ENCODE peak calls at places on chromosome 5, in ten cellular contexts. Z, S, Y, V, D, O, B, I, N and G are unnamed samples.

GRCh38 chr5:61228691-61229280 is 66.5 kb upstream of the SMIM15 start:
- DNase-seq in I (no peak), Y (no peak), S (peak; percentile 13), O (no peak), B (no peak), N (no peak), Z (no peak), V (no peak), D (no peak), G (peak; percentile 91)

GRCh38 chr5:137190441-137190840 is 308.7 kb downstream of the SPOCK1 start:
- DNase-seq in O (no peak), V (no peak), Y (no peak), S (no peak), B (no peak), Z (no peak), D (no peak), I (no peak), N (no peak), G (no peak)

GRCh38 chr5:170720179-170720578 is 63.3 kb upstream of the GABRP start:
- DNase-seq in S (no peak), O (no peak), B (no peak), Y (no peak), I (no peak), D (no peak), Z (no peak), N (no peak), V (no peak), G (no peak)

GRCh38 chr5:86407711-86408110 is 210.0 kb upstream of the COX7C start:
- DNase-seq in Y (no peak), O (no peak), B (no peak), I (no peak), V (no peak), S (no peak), N (no peak), D (no peak), Z (no peak), G (no peak)

GRCh38 chr5:76406014-76406413 is 2.9 kb downstream of the IQGAP2 start:
- DNase-seq in Z (no peak), D (no peak), B (no peak), O (no peak), I (no peak), V (no peak), N (no peak), S (no peak), Y (no peak), G (no peak)

GRCh38 chr5:91293131-91293530 is 90.0 kb downstream of the ARRDC3 start:
- DNase-seq in Y (no peak), S (no peak), V (no peak), O (peak; percentile 44), Z (no peak), B (no peak), N (peak; percentile 57), I (no peak), D (peak; percentile 36), G (peak; percentile 56)

GRCh38 chr5:173868096-173868879 is 19.9 kb upstream of the CPEB4 start:
- DNase-seq in O (no peak), Z (no peak), V (no peak), Y (no peak), N (no peak), D (no peak), I (no peak), B (no peak), S (no peak), G (peak; percentile 20)

GRCh38 chr5:103234239-103234975 is 24.2 kb upstream of the MACIR start:
- DNase-seq in N (no peak), O (no peak), S (no peak), D (no peak), Y (no peak), V (no peak), Z (no peak), I (no peak), B (no peak), G (peak; percentile 18)

GRCh38 chr5:147075187-147075586 is 159.6 kb upstream of the STK32A start:
- DNase-seq in I (no peak), V (no peak), D (no peak), O (no peak), N (no peak), Z (no peak), B (no peak), S (no peak), Y (no peak), G (no peak)

GRCh38 chr5:56369333-56369947 is 136.3 kb upstream of the ANKRD55 start:
- DNase-seq in N (no peak), Y (no peak), B (no peak), Z (no peak), D (no peak), V (no peak), I (no peak), S (no peak), O (no peak), G (no peak)

DNA sequence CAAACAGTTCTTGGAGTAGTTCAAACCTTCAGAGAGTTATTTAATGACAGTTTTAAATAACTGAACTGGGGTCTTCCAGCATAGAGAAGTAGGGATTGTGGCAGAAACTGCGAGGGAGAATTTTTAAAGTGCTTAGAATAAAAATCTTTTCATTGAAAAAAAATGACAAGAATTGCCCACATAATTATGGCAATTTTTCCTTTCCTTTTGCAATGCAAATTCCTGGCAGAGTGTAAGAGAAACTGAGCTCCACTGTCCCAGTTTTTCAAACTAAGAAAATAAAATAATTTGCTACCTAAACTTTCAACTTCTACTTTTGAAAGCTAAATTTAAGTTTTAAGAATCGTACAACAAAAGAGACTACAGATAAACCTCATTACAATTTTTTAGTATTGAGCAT is 2.3 kb upstream of the PTGER4 start:
- DNase-seq in Y (no peak), O (no peak), D (no peak), V (no peak), N (no peak), S (peak; percentile 37), I (no peak), Z (no peak), B (no peak), G (no peak)
- H3K27ac ChIP-seq in Y (no peak overlapping the region), O (no peak overlapping the region), D (no peak overlapping the region), V (peak overlapping the region; percentile 11), N (no peak overlapping the region), S (peak overlapping the region; percentile 31), I (peak overlapping the region; percentile 93), Z (peak overlapping the region; percentile 94), B (peak overlapping the region; percentile 65), G (no peak overlapping the region)

DNA sequence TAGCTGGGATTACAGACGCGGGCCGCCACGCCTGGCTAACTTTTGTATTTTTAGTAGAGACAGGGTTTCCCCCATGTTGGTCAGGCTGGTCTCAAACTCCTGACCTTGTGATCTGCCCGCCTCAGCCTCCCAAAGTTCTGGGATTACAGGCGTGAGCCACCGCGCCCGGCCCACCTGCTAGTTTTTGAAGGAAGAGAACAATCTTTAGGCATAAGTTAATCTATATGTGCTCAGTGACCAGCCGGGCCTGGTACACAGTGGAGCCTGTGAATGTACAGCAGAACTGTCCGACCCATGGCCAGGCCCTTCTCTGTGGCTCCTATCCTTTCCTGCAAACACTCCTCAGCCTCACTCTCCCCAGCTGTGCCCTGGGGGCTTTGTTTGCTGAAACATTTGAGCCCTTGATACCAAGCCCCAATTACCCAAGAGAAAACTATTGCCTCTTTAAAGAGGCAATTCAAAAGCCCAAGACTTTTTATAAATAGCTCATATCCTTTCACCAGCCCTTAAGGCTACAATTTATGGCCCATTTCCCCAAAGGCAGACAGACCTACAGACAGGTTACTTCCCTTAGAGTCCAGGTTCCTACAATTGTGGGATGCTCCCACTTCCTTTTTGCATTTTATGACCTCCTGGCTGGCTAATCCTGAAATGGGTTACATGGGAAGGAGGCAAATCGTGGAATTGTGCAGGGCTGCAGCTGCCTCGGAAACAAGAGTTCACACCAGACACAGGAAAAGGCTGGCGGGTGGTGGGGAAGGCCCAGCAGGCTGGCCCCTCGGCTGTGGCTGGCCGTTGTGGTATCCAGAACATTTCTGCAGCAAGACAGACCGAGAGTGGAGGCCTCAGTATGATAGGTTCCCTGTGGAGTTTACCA is 37.5 kb downstream of the SPRY4 start:
- DNase-seq in D (peak; percentile 5), I (no peak), Y (no peak), S (no peak), N (no peak), Z (no peak), O (no peak), B (no peak), V (no peak), G (no peak)
- H3K4me1 ChIP-seq in D (peaks cover 7% of the 10 kb centered on the region), I (no peaks in the 10 kb centered on the region), Y (no peaks in the 10 kb centered on the region), S (peaks cover 3% of the 10 kb centered on the region), N (peaks cover 40% of the 10 kb centered on the region), Z (no peaks in the 10 kb centered on the region), O (peaks cover 12% of the 10 kb centered on the region), B (no peaks in the 10 kb centered on the region), V (no peaks in the 10 kb centered on the region), G (no peaks in the 10 kb centered on the region)

DNA sequence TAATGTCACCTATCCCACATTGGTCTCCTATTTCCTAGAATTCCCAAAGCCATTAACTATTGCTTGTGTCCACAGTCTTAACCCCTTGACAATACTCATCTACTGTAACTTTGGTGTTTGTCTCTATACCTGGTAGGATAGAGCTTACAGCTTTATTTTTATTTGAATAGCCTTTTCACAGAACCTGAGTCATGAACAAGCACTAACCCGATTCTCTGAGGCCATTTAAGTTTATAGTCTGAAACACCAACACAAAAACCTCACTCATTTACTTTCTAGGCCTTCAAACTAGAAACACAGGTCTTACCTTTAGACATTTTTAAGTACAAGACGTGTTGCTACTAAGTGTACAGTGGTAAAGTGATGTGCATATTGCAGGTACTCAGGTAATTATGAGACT is 22.6 kb downstream of the CSNK1A1 start:
- DNase-seq in Y (no peak), B (no peak), S (no peak), V (no peak), D (no peak), I (no peak), N (no peak), O (no peak), Z (no peak), G (no peak)
- H3K27ac ChIP-seq in Y (peak overlapping the region; percentile 43), B (no peak overlapping the region), S (no peak overlapping the region), V (no peak overlapping the region), D (no peak overlapping the region), I (no peak overlapping the region), N (no peak overlapping the region), O (no peak overlapping the region), Z (no peak overlapping the region), G (no peak overlapping the region)

DNA sequence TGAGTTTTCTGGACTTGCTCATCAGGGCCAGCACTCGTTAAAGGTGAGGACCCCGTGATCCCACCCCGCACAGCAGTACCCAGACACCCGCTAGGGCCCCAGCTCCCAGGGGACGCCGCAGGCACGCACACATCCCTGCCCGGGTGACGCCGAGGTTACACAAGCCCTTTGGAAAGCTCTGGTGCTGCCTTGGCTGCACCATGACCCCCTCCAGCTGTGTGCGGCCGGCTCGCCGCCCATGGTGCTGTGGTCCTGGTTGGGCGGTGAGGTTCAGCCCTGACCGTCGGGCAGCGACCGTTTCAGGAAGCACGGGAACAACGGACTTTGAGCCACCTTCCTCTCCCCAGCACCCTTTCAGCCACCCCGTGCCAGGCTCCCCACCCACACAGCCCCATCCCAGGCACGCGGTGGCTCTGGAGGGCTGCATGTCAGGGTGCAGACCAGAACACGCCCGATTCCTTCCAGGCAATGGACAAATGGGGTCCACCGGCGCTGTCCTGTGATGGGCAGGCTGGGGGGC is 7.5 kb upstream of the SLC12A7 start:
- DNase-seq in I (no peak), Z (peak; percentile 74), Y (no peak), S (no peak), O (no peak), V (no peak), B (no peak), D (no peak), N (no peak), G (no peak)
- H3K4me1 ChIP-seq in I (peaks cover 37% of the 10 kb centered on the region), Z (peaks cover 12% of the 10 kb centered on the region), Y (no peaks in the 10 kb centered on the region), S (no peaks in the 10 kb centered on the region), O (peaks cover 10% of the 10 kb centered on the region), V (peaks cover 61% of the 10 kb centered on the region), B (peaks cover 9% of the 10 kb centered on the region), D (no peaks in the 10 kb centered on the region), N (no peaks in the 10 kb centered on the region), G (no peaks in the 10 kb centered on the region)